ENCODE peak calls at places on chromosome 19, in eight cellular contexts. F, U, T, L, E, Q, S and V are unnamed samples.

GRCh38 chr19:8233370-8233769 is 24.2 kb downstream of the CERS4 start:
- DNase-seq in F (no peak), U (no peak), T (no peak), L (no peak), E (peak; percentile 58), Q (no peak), S (no peak), V (no peak)

GRCh38 chr19:49987159-49987698 is 26.3 kb upstream of the SIGLEC11 start:
- DNase-seq in F (peak; percentile 91), U (no peak), T (peak; percentile 45), L (peak; percentile 57), E (peak; percentile 92), Q (peak; percentile 95), S (peak; percentile 63), V (peak; percentile 56)

GRCh38 chr19:5990289-5990797 is 12.4 kb upstream of the RANBP3 start:
- DNase-seq in F (no peak), U (no peak), T (no peak), L (no peak), E (no peak), Q (peak; percentile 32), S (no peak), V (no peak)

GRCh38 chr19:33394006-33394722 is 20.7 kb downstream of the CEBPG start:
- DNase-seq in F (no peak), U (no peak), T (no peak), L (peak; percentile 45), E (peak; percentile 74), Q (peak; percentile 14), S (peak; percentile 15), V (no peak)

GRCh38 chr19:35048911-35049411 is 7.4 kb downstream of the HPN start:
- DNase-seq in F (no peak), U (no peak), T (peak; percentile 54), L (peak; percentile 85), E (no peak), Q (no peak), S (peak; percentile 81), V (no peak)

GRCh38 chr19:5302396-5302795 is 38.2 kb downstream of the PTPRS start:
- DNase-seq in F (no peak), U (no peak), T (no peak), L (no peak), E (no peak), Q (no peak), S (no peak), V (no peak)

GRCh38 chr19:1000095-1000494 is at the start of gene GRIN3B:
- DNase-seq in F (no peak), U (peak; percentile 90), T (no peak), L (no peak), E (no peak), Q (peak; percentile 75), S (no peak), V (peak; percentile 42)

GRCh38 chr19:1269478-1270167 is 491 bp downstream of the CIRBP start:
- DNase-seq in F (peak; percentile 93), U (peak; percentile 86), T (peak; percentile 71), L (peak; percentile 83), E (peak; percentile 88), Q (peak; percentile 78), S (peak; percentile 86), V (peak; percentile 82)

GRCh38 chr19:39155741-39156140 is 30.2 kb downstream of the PAK4 start:
- DNase-seq in F (no peak), U (no peak), T (no peak), L (no peak), E (no peak), Q (no peak), S (no peak), V (no peak)

GRCh38 chr19:49889687-49890348 is 6.9 kb downstream of the IL4I1 start:
- DNase-seq in F (no peak), U (no peak), T (peak; percentile 30), L (peak; percentile 66), E (peak; percentile 67), Q (no peak), S (peak; percentile 39), V (peak; percentile 71)

GRCh38 chr19:11382898-11383705 is 1.0 kb downstream of the EPOR start:
- DNase-seq in F (no peak), U (peak; percentile 67), T (no peak), L (no peak), E (no peak), Q (peak; percentile 68), S (no peak), V (peak; percentile 31)

GRCh38 chr19:37329686-37330085 is 41.2 kb upstream of the ZNF527 start:
- DNase-seq in F (no peak), U (peak; percentile 65), T (no peak), L (no peak), E (no peak), Q (peak; percentile 16), S (no peak), V (no peak)

GRCh38 chr19:8577247-8577646 is at the start of gene MYO1F:
- DNase-seq in F (no peak), U (no peak), T (no peak), L (no peak), E (no peak), Q (no peak), S (peak; percentile 52), V (peak; percentile 15)

GRCh38 chr19:10946964-10947657 is 13.7 kb upstream of the SMARCA4 start:
- DNase-seq in F (no peak), U (no peak), T (no peak), L (no peak), E (peak; percentile 69), Q (no peak), S (no peak), V (no peak)

GRCh38 chr19:45527731-45528130 is 20.5 kb downstream of the VASP start:
- DNase-seq in F (no peak), U (no peak), T (no peak), L (no peak), E (no peak), Q (no peak), S (no peak), V (no peak)

GRCh38 chr19:18044825-18045304 is 36.9 kb downstream of the ARRDC2 start:
- DNase-seq in F (no peak), U (peak; percentile 96), T (peak; percentile 17), L (peak; percentile 79), E (peak; percentile 63), Q (peak; percentile 69), S (peak; percentile 45), V (peak; percentile 64)

GRCh38 chr19:12450817-12451216 is 10.0 kb upstream of the ZNF443 start:
- DNase-seq in F (no peak), U (no peak), T (no peak), L (no peak), E (no peak), Q (no peak), S (no peak), V (no peak)

GRCh38 chr19:36488118-36488815 is 1.1 kb downstream of the ZNF566 start:
- DNase-seq in F (no peak), U (no peak), T (no peak), L (no peak), E (peak; percentile 45), Q (no peak), S (no peak), V (no peak)

GRCh38 chr19:45403781-45404556 is 900 bp downstream of the PPP1R13L start:
- DNase-seq in F (no peak), U (peak; percentile 81), T (no peak), L (no peak), E (no peak), Q (peak; percentile 75), S (no peak), V (no peak)